ENCODE peak calls at places on chromosome 15, in four cellular contexts. Y, A, H and S are unnamed samples.
A peak's percentile ranks its signal among the peaks of the same experiment; 100 is the strongest.

GRCh38 chr15:69573815-69574472 is 121.3 kb downstream of the RPLP1 start:
- DNase-seq in Y (no peak), A (no peak), H (no peak), S (no peak)

GRCh38 chr15:73876779-73877178 is 3.4 kb downstream of the TBC1D21 start:
- DNase-seq in Y (no peak), A (no peak), H (no peak), S (no peak)

GRCh38 chr15:92076536-92076935 is 223.0 kb downstream of the SLCO3A1 start:
- DNase-seq in Y (no peak), A (no peak), H (no peak), S (no peak)

GRCh38 chr15:77493324-77493907 is 72.7 kb downstream of the HMG20A start:
- DNase-seq in Y (no peak), A (no peak), H (no peak), S (peak; percentile 66)

GRCh38 chr15:45150481-45150880 is 20.7 kb downstream of the DUOX1 start:
- DNase-seq in Y (no peak), A (no peak), H (no peak), S (no peak)

GRCh38 chr15:39266882-39267281 is 314.0 kb upstream of the THBS1 start:
- DNase-seq in Y (no peak), A (no peak), H (no peak), S (no peak)

GRCh38 chr15:66735909-66736305 is 33.9 kb downstream of the SMAD6 start:
- DNase-seq in Y (no peak), A (no peak), H (no peak), S (no peak)

GRCh38 chr15:75153084-75153483 is 48.6 kb upstream of the C15orf39 start:
- DNase-seq in Y (peak; percentile 59), A (no peak), H (no peak), S (peak; percentile 95)

GRCh38 chr15:43777293-43777819 is 590 bp upstream of the ELL3 start:
- DNase-seq in Y (no peak), A (peak; percentile 75), H (peak; percentile 91), S (peak; percentile 85)

GRCh38 chr15:100918034-100918689 is 995 bp upstream of the LRRK1 start:
- DNase-seq in Y (peak; percentile 97), A (peak; percentile 80), H (peak; percentile 89), S (peak; percentile 91)

GRCh38 chr15:98442379-98442833 is 205.9 kb upstream of the IGF1R start:
- DNase-seq in Y (peak; percentile 80), A (no peak), H (peak; percentile 79), S (peak; percentile 28)

GRCh38 chr15:59177445-59177728 is 29.3 kb upstream of the LDHAL6B start:
- DNase-seq in Y (no peak), A (no peak), H (no peak), S (no peak)

GRCh38 chr15:76185716-76186115 is 125.6 kb downstream of the ETFA start:
- DNase-seq in Y (peak; percentile 85), A (no peak), H (no peak), S (peak; percentile 45)

GRCh38 chr15:45333550-45333949 is 44.8 kb downstream of the GATM start:
- DNase-seq in Y (no peak), A (peak; percentile 62), H (no peak), S (no peak)

GRCh38 chr15:75673426-75674247 is 25.9 kb downstream of the SNX33 start:
- DNase-seq in Y (no peak), A (peak; percentile 85), H (peak; percentile 94), S (no peak)

GRCh38 chr15:70535071-70535954 is 228.0 kb downstream of the UACA start:
- DNase-seq in Y (no peak), A (no peak), H (no peak), S (peak; percentile 84)

GRCh38 chr15:22903427-22903826 is 65.0 kb downstream of the NIPA2 start:
- DNase-seq in Y (no peak), A (no peak), H (no peak), S (no peak)

GRCh38 chr15:98123834-98124233 is 163.3 kb downstream of the ARRDC4 start:
- DNase-seq in Y (no peak), A (no peak), H (no peak), S (no peak)

GRCh38 chr15:95018888-95019545 is 787.7 kb downstream of the MCTP2 start:
- DNase-seq in Y (no peak), A (no peak), H (no peak), S (no peak)

GRCh38 chr15:75836953-75837321 is 6.3 kb upstream of the UBE2Q2 start:
- DNase-seq in Y (no peak), A (no peak), H (peak; percentile 73), S (peak; percentile 86)

GRCh38 chr15:72785452-72786243 is 2.1 kb upstream of the ADPGK start:
- DNase-seq in Y (no peak), A (no peak), H (no peak), S (peak; percentile 7)

GRCh38 chr15:42094512-42094963 is at the start of gene PLA2G4D:
- DNase-seq in Y (no peak), A (no peak), H (no peak), S (no peak)

GRCh38 chr15:89097313-89097712 is 9.1 kb downstream of the ABHD2 start:
- DNase-seq in Y (no peak), A (no peak), H (no peak), S (no peak)

GRCh38 chr15:90336705-90337141 is 15.4 kb upstream of the ZNF774 start:
- DNase-seq in Y (no peak), A (no peak), H (no peak), S (peak; percentile 97)

GRCh38 chr15:63156708-63157065 is 590 bp downstream of the RPS27L start:
- DNase-seq in Y (no peak), A (peak; percentile 20), H (peak; percentile 72), S (peak; percentile 29)

GRCh38 chr15:64858136-64858535 is 16.4 kb downstream of the PLEKHO2 start:
- DNase-seq in Y (no peak), A (no peak), H (no peak), S (no peak)

GRCh38 chr15:23385886-23386430 is 31.4 kb downstream of the GOLGA8S start:
- DNase-seq in Y (no peak), A (no peak), H (peak; percentile 42), S (no peak)

GRCh38 chr15:79406191-79406590 is 25.9 kb upstream of the MINAR1 start:
- DNase-seq in Y (no peak), A (no peak), H (no peak), S (no peak)

GRCh38 chr15:89665449-89666146 is 10.3 kb upstream of the KIF7 start:
- DNase-seq in Y (peak; percentile 71), A (peak; percentile 76), H (peak; percentile 84), S (peak; percentile 11)

GRCh38 chr15:66109826-66110225 is 143.7 kb downstream of the MEGF11 start:
- DNase-seq in Y (no peak), A (no peak), H (no peak), S (no peak)

GRCh38 chr15:41605566-41605965 is 46.6 kb downstream of the TYRO3 start:
- DNase-seq in Y (no peak), A (no peak), H (no peak), S (no peak)

GRCh38 chr15:71118345-71118744 is 3.1 kb downstream of the THSD4 start:
- DNase-seq in Y (no peak), A (no peak), H (no peak), S (no peak)

GRCh38 chr15:63908986-63909385 is 75.2 kb upstream of the HERC1 start:
- DNase-seq in Y (no peak), A (no peak), H (no peak), S (no peak)

GRCh38 chr15:60605879-60606304 is 127.0 kb upstream of the ICE2 start:
- DNase-seq in Y (no peak), A (no peak), H (no peak), S (no peak)

GRCh38 chr15:39587291-39587909 is 6.5 kb downstream of the THBS1 start:
- DNase-seq in Y (no peak), A (no peak), H (no peak), S (no peak)

GRCh38 chr15:63502843-63503738 is 1.3 kb upstream of the USP3 start:
- DNase-seq in Y (peak; percentile 88), A (peak; percentile 83), H (peak; percentile 92), S (peak; percentile 99)

GRCh38 chr15:41018534-41018933 is 65.3 kb downstream of the CHAC1 start:
- DNase-seq in Y (no peak), A (no peak), H (peak; percentile 69), S (no peak)

GRCh38 chr15:85559530-85559929 is 179.1 kb downstream of the AKAP13 start:
- DNase-seq in Y (no peak), A (no peak), H (no peak), S (no peak)
- TF ChIP-seq CTCF in Y (no peak), A (no peak), H (no peak), S (no peak)

DNA sequence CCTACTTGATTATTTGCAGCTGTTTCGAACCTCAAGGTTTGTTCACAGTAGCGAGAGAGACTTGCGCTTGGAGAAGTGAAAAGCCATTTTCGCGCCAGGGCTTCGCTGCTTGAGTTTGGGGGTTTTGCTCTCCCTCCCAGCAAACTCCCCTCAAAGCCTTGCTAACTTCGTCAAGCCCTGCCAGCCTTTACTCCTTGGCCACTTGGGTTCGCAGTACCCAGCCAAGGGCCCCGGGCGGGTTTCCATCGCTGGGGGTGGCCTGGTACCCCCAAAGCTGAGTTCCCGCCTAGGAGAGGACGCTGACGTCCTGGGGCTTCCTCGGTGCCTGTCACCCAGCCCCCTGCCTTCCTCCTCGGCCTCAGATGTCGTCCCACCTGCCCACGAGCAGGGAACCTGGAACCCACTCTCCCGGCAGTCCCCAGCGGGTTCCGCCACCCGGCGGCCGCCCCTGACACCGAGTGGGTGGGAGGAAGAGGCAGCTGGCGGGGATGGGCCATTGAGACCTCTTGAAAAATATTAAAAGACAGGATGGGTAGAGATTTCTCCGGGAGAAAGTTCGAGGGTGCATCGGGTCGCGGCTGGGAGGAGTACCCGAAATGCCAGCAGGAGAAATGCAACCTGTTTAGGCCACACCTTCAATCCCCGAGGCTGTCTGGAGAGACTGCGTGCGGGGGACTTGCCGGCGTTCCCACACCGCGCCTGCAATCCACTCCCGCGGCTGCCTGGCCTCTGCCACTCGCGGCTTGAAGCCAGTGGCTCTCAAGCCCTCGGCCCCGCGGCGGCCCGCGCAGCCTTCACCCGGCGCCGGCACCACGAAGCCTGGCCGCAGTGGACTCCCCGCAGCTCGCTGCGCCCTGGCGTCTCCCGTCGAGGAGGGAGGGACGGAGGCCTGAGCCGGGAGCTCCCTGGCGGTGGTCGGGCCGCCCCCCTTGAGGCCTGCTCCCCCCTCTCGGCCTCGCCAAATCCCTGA is 8.8 kb upstream of the NR2F2 start:
- DNase-seq in Y (no peak), A (no peak), H (peak; percentile 67), S (no peak)
- H3K4me3 ChIP-seq in Y (peak overlapping the region; percentile 22), A (peak overlapping the region; percentile 83), H (peak overlapping the region; percentile 71), S (no peak overlapping the region)

GRCh38 chr15:68298336-68298735 is 20.8 kb downstream of the FEM1B start:
- DNase-seq in Y (no peak), A (no peak), H (peak; percentile 22), S (no peak)

GRCh38 chr15:68301300-68301699 is 23.8 kb downstream of the FEM1B start:
- DNase-seq in Y (no peak), A (no peak), H (no peak), S (no peak)

GRCh38 chr15:68300115-68300940 is 22.8 kb downstream of the FEM1B start:
- DNase-seq in Y (no peak), A (no peak), H (peak; percentile 44), S (no peak)

GRCh38 chr15:68298882-68299381 is 21.4 kb downstream of the FEM1B start:
- DNase-seq in Y (no peak), A (no peak), H (peak; percentile 31), S (peak; percentile 22)

GRCh38 chr15:68299436-68299835 is 21.9 kb downstream of the FEM1B start:
- DNase-seq in Y (no peak), A (no peak), H (no peak), S (no peak)
- H3K27ac ChIP-seq in Y (no peak overlapping the region), A (peak overlapping the region; percentile 73), H (peak overlapping the region; percentile 60), S (no peak overlapping the region)

DNA sequence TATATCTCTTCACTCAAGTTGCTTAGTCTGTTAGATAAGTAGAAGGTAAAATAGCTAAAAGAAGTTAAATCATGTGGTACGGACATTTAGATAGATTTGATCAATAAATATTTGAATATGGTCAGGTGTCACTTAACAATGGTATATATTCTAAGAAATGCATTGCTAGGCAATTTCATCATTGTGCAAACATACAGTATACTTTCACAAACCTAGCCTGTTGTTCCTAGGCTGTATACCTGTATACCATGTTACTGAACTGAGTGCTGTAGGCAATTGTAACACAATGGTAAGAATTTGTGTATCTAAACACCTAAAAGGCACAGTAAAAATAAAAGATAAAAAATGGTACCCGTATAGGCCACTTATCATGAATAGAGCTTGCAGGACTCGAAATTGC is 112.8 kb upstream of the CGNL1 start:
- DNase-seq in Y (no peak), A (no peak), H (no peak), S (no peak)
- TF ChIP-seq CTCF in Y (no peak), A (no peak), H (no peak), S (no peak)